ENCODE peak calls at places on chromosomes 5 and 9, in ten cellular contexts. C is Peyer's patch, Q is HFF-Myc, D is GM20000, T is H9, R is type B pancreatic cell, J is spleen, X is GM13977, O is IMR-90, W is WTC11. G is an unnamed sample.

GRCh38 chr9:95880011-95880690 is 4.7 kb downstream of the ERCC6L2 start:
- DNase-seq in D (no peak), T (no peak), Q (no peak), O (peak; percentile 95), J (no peak), W (no peak), C (no peak), X (no peak), R (no peak), G (peak; percentile 71)

GRCh38 chr5:65742565-65743231 is 20.7 kb downstream of the NLN start:
- DNase-seq in T (no peak), C (no peak), R (no peak), O (peak; percentile 91), J (no peak), D (peak; percentile 52), Q (peak; percentile 53), W (no peak), X (peak; percentile 66), G (peak; percentile 84)

GRCh38 chr9:27528886-27529315 is 713 bp downstream of the MOB3B start:
- DNase-seq in T (peak; percentile 59), D (peak; percentile 79), R (peak; percentile 74), O (no peak), J (peak; percentile 90), C (peak; percentile 79), Q (no peak), X (peak; percentile 69), W (peak; percentile 61), G (no peak)

GRCh38 chr5:154071799-154072781 is 33.3 kb downstream of the MFAP3 start:
- DNase-seq in C (peak; percentile 89), O (peak; percentile 64), D (peak; percentile 82), R (peak; percentile 81), T (peak; percentile 77), W (peak; percentile 87), X (peak; percentile 72), Q (peak; percentile 37), J (peak; percentile 95), G (peak; percentile 51)

GRCh38 chr5:104347119-104347708 is 784.6 kb upstream of the NUDT12 start:
- DNase-seq in W (no peak), T (no peak), Q (peak; percentile 5), O (peak; percentile 38), D (no peak), R (no peak), X (no peak), C (no peak), J (no peak), G (no peak)

GRCh38 chr5:150544606-150545219 is 36.8 kb downstream of the NDST1 start:
- DNase-seq in D (peak; percentile 91), T (peak; percentile 91), O (peak; percentile 31), W (peak; percentile 94), Q (no peak), R (no peak), X (peak; percentile 93), C (peak; percentile 83), J (peak; percentile 91), G (peak; percentile 25)

GRCh38 chr9:36485647-36486453 is 85.8 kb upstream of the RNF38 start:
- DNase-seq in C (peak; percentile 47), R (no peak), D (no peak), J (no peak), W (no peak), Q (no peak), T (peak; percentile 35), O (peak; percentile 17), X (no peak), G (peak; percentile 15)

GRCh38 chr5:171648279-171648774 is 137.3 kb upstream of the SMIM23 start:
- DNase-seq in O (no peak), W (no peak), T (no peak), J (no peak), C (no peak), R (no peak), D (no peak), Q (no peak), X (no peak), G (no peak)

GRCh38 chr5:59326551-59326950 is 567.0 kb downstream of the PDE4D start:
- DNase-seq in T (no peak), C (no peak), Q (no peak), X (no peak), D (no peak), O (no peak), J (no peak), W (no peak), R (no peak), G (no peak)

GRCh38 chr5:187617-188451 is 3.5 kb upstream of the LRRC14B start:
- DNase-seq in W (no peak), C (no peak), X (no peak), O (no peak), T (no peak), D (no peak), J (peak; percentile 73), R (no peak), Q (no peak), G (no peak)

GRCh38 chr5:98770158-98770910 is 3.1 kb upstream of the RGMB start:
- DNase-seq in O (peak; percentile 66), D (peak; percentile 55), R (no peak), Q (no peak), T (no peak), X (peak; percentile 51), J (peak; percentile 78), C (peak; percentile 67), W (no peak), G (no peak)

GRCh38 chr5:138353550-138353893 is 1.0 kb downstream of the KDM3B start:
- DNase-seq in R (no peak), C (no peak), J (no peak), X (peak; percentile 45), T (no peak), W (no peak), Q (no peak), O (no peak), D (peak; percentile 60), G (no peak)

GRCh38 chr5:154849791-154850201 is 607 bp downstream of the FAXDC2 start:
- DNase-seq in R (no peak), W (no peak), O (peak; percentile 47), Q (no peak), J (no peak), X (no peak), C (no peak), D (no peak), T (no peak), G (peak; percentile 44)

GRCh38 chr5:151023047-151023615 is 2.7 kb downstream of the GPX3 start:
- DNase-seq in J (no peak), T (no peak), W (no peak), C (no peak), Q (no peak), X (no peak), D (no peak), O (peak; percentile 40), R (no peak), G (no peak)

GRCh38 chr5:159048298-159048697 is 51.4 kb downstream of the EBF1 start:
- DNase-seq in D (no peak), J (no peak), R (no peak), X (no peak), C (no peak), O (no peak), T (no peak), Q (no peak), W (no peak), G (no peak)

DNA sequence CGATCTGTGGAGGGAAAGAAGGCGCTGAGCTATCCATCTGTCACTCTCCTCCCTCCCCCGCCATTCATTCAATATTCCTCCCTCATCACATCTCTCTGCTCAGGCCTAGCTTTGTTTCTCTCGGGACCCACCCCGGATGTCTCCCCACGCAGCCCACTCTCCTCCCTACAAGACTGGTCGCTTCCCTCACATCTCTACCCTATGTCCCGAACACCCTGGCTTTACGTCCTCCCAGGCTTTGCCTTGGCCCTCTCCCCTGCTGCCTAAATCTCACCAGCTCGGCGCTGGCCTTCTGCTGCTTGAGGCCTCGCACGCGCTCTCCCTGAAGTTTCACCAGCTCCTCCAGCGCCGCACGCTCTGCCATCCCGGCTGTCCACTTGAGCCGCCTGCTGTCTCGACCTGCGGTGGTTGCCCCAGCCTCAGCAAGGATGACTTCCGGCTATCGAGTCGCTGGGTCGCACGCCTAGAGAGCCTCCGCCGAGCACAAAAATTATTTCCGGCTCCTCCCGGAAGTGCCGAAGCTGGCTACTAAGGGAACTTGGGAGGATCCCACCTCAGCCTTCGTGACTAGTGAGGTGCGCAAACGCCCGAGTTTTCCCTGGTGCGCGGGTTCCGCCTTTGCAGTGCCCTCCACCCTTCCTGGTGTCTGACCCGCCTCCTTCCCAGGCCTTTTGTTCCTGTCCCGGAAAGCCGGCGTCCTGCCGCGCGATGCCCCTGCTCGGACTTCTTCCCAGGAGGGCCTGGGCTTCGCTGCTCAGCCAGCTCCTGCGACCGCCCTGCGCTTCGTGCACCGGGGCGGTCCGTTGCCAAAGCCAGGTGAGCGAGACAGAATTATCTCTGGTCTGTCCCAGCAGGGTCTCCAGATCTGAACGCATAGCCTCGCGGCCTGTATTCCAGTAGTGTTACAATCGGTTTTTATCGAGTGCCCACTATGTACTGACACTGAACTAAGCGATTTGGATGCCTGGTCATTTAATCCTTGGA is at the start of the genes HARS1 and HARS2:
- DNase-seq in R (peak; percentile 88), X (peak; percentile 90), D (peak; percentile 87), T (peak; percentile 95), J (peak; percentile 96), W (peak; percentile 89), C (peak; percentile 90), Q (peak; percentile 91), O (peak; percentile 95), G (peak; percentile 98)
- TF ChIP-seq CTCF in R (no peak), X (peak; percentile 1), D (no peak), T (no peak), J (no peak), W (no peak), C (peak; percentile 8), Q (no peak), O (peak; percentile 5), G (no peak)

DNA sequence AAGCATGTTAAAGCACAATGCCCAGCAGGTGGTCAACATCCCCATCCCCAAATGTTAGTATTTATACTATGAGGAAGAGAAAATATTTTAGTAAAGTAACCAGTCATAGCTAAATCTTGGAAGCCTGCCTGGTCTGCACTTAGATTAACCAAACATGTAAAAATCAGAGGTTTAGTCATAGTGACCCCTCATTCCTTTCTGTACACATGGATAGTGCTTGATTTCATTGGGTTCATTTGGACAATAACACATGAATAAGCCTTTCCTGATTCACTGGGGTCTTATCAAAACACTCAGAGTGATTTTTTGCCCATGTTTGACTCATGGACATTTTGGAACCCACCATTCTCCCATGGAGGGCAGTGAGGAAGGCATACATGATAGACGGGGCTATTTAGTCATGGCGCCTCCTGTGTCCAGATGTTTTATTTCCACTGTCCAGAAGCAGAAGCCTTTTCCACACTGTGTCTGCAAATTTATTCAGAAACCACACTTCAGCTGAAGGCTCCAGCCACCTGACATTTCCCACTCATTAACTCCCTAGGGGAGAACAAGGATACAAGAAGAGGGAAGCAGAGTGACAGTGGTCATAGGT is 32.5 kb downstream of the OR1J1 start:
- DNase-seq in Q (peak; percentile 95), D (no peak), R (no peak), W (no peak), X (no peak), O (peak; percentile 99), T (no peak), J (no peak), C (no peak), G (peak; percentile 95)
- TF ChIP-seq CTCF in Q (no peak), D (no peak), R (no peak), W (no peak), X (no peak), O (peak; percentile 34), T (no peak), J (no peak), C (no peak), G (peak; percentile 64)

GRCh38 chr5:107957023-107957422 is 286.3 kb upstream of the EFNA5 start:
- DNase-seq in R (no peak), O (no peak), X (no peak), J (no peak), D (no peak), C (no peak), T (no peak), W (no peak), Q (no peak), G (no peak)
- TF ChIP-seq CTCF in R (no peak), O (no peak), X (no peak), J (no peak), D (no peak), C (no peak), T (no peak), W (no peak), Q (no peak), G (no peak)

GRCh38 chr5:35598707-35599370 is 18.8 kb upstream of the SPEF2 start:
- DNase-seq in W (peak; percentile 53), J (no peak), Q (no peak), X (no peak), T (peak; percentile 75), C (no peak), R (no peak), O (no peak), D (no peak), G (no peak)
- TF ChIP-seq CTCF in W (no peak), J (no peak), Q (no peak), X (no peak), T (peak; percentile 75), C (no peak), R (peak; percentile 41), O (no peak), D (no peak), G (no peak)